ENCODE peak calls at places on chromosomes 11 and 22, in four cellular contexts. S is breast epithelium, A is fibroblast of lung, R is heart right ventricle. B is an unnamed sample.

GRCh38 chr11:44618561-44619425 is 53.3 kb downstream of the CD82 start:
- DNase-seq in A (no peak), R (peak), S (no peak), B (peak)

GRCh38 chr11:114172055-114172861 is 112.7 kb downstream of the ZBTB16 start:
- DNase-seq in A (no peak), S (no peak), R (no peak), B (no peak)

GRCh38 chr11:95849087-95849825 is 59.0 kb downstream of the CEP57 start:
- DNase-seq in R (peak), S (peak), A (peak), B (peak)

GRCh38 chr11:11083441-11083840 is 225.6 kb upstream of the ZBED5 start:
- DNase-seq in A (no peak), S (no peak), R (no peak), B (no peak)

GRCh38 chr11:96388891-96389603 is 665 bp downstream of the CCDC82 start:
- DNase-seq in R (no peak), A (no peak), S (peak), B (no peak)

GRCh38 chr22:22684605-22685561 is 40.5 kb downstream of the GGTLC2 start:
- DNase-seq in S (no peak), R (no peak), A (peak), B (no peak)

GRCh38 chr11:64870176-64870892 is 8.1 kb downstream of the EHD1 start:
- DNase-seq in S (no peak), A (peak), R (no peak), B (no peak)

GRCh38 chr11:123351375-123351774 is 78.7 kb upstream of the GRAMD1B start:
- DNase-seq in A (peak), S (no peak), R (peak), B (peak)

GRCh38 chr11:102306048-102306575 is 11.2 kb upstream of the BIRC3 start:
- DNase-seq in S (peak), R (no peak), A (no peak), B (no peak)

GRCh38 chr11:62933285-62933684 is 12.1 kb upstream of the CHRM1 start:
- DNase-seq in A (no peak), S (no peak), R (no peak), B (no peak)

GRCh38 chr22:32331918-32332725 is 25.5 kb upstream of the RFPL3 start:
- DNase-seq in R (no peak), A (no peak), S (no peak), B (no peak)

GRCh38 chr11:134656861-134657540 is 245.0 kb upstream of the B3GAT1 start:
- DNase-seq in A (no peak), R (peak), S (peak), B (no peak)

GRCh38 chr22:47107431-47107830 is 345.0 kb downstream of the TBC1D22A start:
- DNase-seq in S (no peak), R (no peak), A (peak), B (no peak)

GRCh38 chr11:8732276-8732675 is 49.7 kb downstream of the RPL27A start:
- DNase-seq in R (no peak), S (no peak), A (no peak), B (no peak)

GRCh38 chr11:131656179-131656838 is 285.9 kb downstream of the NTM start:
- DNase-seq in R (no peak), S (no peak), A (no peak), B (no peak)

GRCh38 chr22:38657248-38657909 is 941 bp downstream of the CBY1 start:
- DNase-seq in A (peak), S (no peak), R (no peak), B (no peak)

GRCh38 chr22:34814260-34814659 is 251.7 kb upstream of the ISX start:
- DNase-seq in A (no peak), R (no peak), S (no peak), B (no peak)

GRCh38 chr11:19577849-19578619 is 134.6 kb upstream of the NAV2 start:
- DNase-seq in S (no peak), A (peak), R (peak), B (peak)

GRCh38 chr11:72041364-72042058 is 38.8 kb downstream of the NUMA1 start:
- DNase-seq in R (peak), A (peak), S (peak), B (peak)

GRCh38 chr22:36015806-36016519 is 12.7 kb downstream of the RBFOX2 start:
- DNase-seq in S (no peak), A (no peak), R (no peak), B (no peak)

GRCh38 chr11:114115406-114116054 is 56.0 kb downstream of the ZBTB16 start:
- DNase-seq in R (no peak), A (no peak), S (no peak), B (no peak)

GRCh38 chr11:123195182-123196059 is at the start of gene CLMP:
- DNase-seq in R (no peak), A (peak), S (peak), B (peak)

GRCh38 chr11:77654770-77655434 is 17.3 kb upstream of the CLNS1A start:
- DNase-seq in R (no peak), A (no peak), S (no peak), B (no peak)

GRCh38 chr11:20672575-20672974 is 3.2 kb downstream of the NELL1 start:
- DNase-seq in R (no peak), A (no peak), S (no peak), B (no peak)

GRCh38 chr22:20132686-20133246 is 1.2 kb downstream of the ZDHHC8 start:
- DNase-seq in S (no peak), A (no peak), R (no peak), B (no peak)
- H3K27ac ChIP-seq in S (peak), A (peak), R (no peak), B (peak)

GRCh38 chr22:17633217-17633997 is 4.9 kb upstream of the ATP6V1E1 start:
- DNase-seq in A (peak), R (no peak), S (peak), B (no peak)
- H3K4me3 ChIP-seq in A (no peak), R (no peak), S (no peak), B (no peak)

GRCh38 chr22:37335819-37336199 is 53.5 kb downstream of the CYTH4 start:
- DNase-seq in S (no peak), A (no peak), R (no peak), B (no peak)
- H3K27ac ChIP-seq in S (no peak), A (no peak), R (no peak), B (no peak)

GRCh38 chr11:45815747-45816146 is 10.8 kb downstream of the SLC35C1 start:
- DNase-seq in R (no peak), S (no peak), A (no peak), B (no peak)

GRCh38 chr11:45820211-45820857 is 15.4 kb downstream of the SLC35C1 start:
- DNase-seq in A (no peak), S (no peak), R (no peak), B (no peak)

GRCh38 chr11:45817191-45817590 is 12.2 kb downstream of the SLC35C1 start:
- DNase-seq in S (no peak), A (no peak), R (no peak), B (no peak)

GRCh38 chr11:45818961-45819605 is 14.1 kb downstream of the SLC35C1 start:
- DNase-seq in R (no peak), A (no peak), S (no peak), B (no peak)

DNA sequence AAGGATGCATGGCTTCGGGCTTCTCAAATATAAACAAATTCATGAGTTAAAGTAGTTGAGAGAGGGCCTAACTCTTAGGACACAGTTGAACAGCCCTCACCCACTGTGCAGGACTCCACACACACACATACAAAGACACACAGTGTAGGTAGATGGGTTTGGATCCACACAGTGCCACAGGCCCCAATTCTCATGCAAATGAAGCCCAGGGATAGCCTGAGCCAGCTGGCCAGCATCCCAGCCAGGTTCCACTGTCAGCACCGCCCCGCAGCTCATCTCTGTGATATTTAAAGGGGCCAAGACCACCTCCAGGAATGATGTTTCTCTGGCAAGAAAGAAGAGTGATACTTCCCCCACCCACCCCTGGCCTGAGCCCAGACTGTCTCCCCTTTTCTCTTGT is 11.7 kb downstream of the SLC35C1 start:
- DNase-seq in R (no peak), S (no peak), A (no peak), B (no peak)
- H3K4me3 ChIP-seq in R (no peak), S (no peak), A (no peak), B (no peak)

DNA sequence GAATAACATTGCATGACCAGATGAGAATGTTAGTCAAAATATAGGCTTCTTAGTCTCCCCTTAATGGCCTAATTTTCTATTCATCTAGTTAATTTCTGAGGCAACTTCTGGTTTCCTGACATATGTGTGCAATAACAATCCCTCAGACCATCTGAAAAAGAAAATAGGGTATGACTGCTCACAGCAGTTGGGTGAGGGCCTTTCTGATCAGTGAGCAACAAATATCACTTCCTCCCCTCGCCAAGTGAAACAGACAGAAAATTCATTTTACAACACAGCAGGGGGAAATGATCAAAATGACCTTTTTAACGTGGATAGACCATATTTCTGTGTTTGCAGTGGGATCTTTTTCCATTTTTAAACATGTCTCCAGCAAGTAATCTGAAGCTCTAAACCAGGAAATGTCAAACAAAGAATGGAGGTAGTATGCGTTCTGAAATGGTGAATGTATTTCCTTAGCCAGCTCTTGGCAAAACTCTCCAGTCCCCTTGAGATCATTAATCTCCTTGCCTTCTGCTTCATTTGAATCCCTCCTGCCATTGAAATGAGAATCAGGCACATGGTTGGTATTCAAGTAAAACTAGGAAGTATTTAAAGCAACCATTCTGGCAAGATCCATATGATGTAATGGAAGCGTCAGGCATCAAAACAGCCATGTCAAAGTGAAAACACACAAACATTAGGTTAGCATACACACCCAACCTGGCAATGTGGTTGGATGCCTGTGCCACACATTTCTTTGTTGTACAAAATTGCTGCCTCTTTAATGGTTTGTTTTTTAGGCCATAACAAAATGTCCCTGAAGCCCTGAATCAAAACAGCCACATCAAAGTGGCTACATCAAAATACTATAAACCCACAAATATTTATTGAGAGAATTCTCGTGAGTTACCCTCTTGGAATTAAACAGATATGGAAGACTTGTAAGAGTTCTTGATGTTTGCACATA is 100.1 kb downstream of the SLC1A2 start:
- DNase-seq in S (no peak), R (no peak), A (no peak), B (no peak)
- H3K27ac ChIP-seq in S (no peak), R (no peak), A (no peak), B (no peak)

GRCh38 chr11:47002366-47002765 is 65.8 kb downstream of the CSTPP1 start:
- DNase-seq in R (no peak), A (no peak), S (no peak), B (no peak)

GRCh38 chr11:47001666-47002285 is 65.2 kb downstream of the CSTPP1 start:
- DNase-seq in R (no peak), S (no peak), A (peak), B (no peak)

GRCh38 chr11:47003180-47003877 is 66.8 kb downstream of the CSTPP1 start:
- DNase-seq in R (peak), S (peak), A (no peak), B (no peak)

GRCh38 chr11:46999217-46999616 is 62.7 kb downstream of the CSTPP1 start:
- DNase-seq in A (no peak), S (no peak), R (no peak), B (no peak)

DNA sequence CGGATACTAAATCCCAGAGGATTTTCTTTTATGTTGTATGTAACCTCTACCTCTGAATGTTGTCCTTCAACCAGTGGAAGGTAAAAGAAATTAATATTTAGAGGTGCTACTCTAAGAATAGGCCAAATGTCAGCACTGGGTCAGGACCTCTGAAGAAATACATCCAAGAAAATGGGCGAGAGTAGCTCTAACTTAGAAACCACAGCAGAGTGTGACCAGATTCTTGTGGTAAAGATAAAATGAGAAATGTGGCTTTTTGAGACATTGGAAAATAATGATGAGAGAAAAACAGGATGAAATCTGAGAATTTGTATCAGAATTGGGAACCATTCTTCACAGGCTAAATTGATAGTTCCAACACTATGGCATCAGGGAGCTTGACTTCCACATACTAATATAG is 63.5 kb downstream of the CSTPP1 start:
- DNase-seq in S (no peak), R (no peak), A (no peak), B (no peak)
- H3K4me3 ChIP-seq in S (no peak), R (no peak), A (no peak), B (no peak)